ENCODE peak calls at places on chromosomes 4 and X, in five cellular contexts. O is A549, Z is tibial artery, T is H1, P is occipital lobe. I is an unnamed sample.

GRCh38 chr4:187380181-187380581 is 615.4 kb upstream of the ZFP42 start:
- DNase-seq in O (no peak), P (no peak), Z (no peak), T (peak), I (no peak)

GRCh38 chr4:68904786-68905185 is 46.8 kb downstream of the UGT2A3 start:
- DNase-seq in T (no peak), P (no peak), O (no peak), Z (no peak), I (no peak)

GRCh38 chr4:189084671-189085070 is 856.0 kb upstream of the FRG1 start:
- DNase-seq in T (no peak), P (no peak), O (no peak), Z (no peak), I (no peak)

GRCh38 chrX:2502668-2503519 is 2.1 kb upstream of the DHRSX start:
- DNase-seq in O (peak), T (no peak), P (no peak), Z (no peak), I (no peak)

GRCh38 chr4:162117051-162117450 is 46.7 kb downstream of the FSTL5 start:
- DNase-seq in P (no peak), O (no peak), T (no peak), Z (no peak), I (no peak)

GRCh38 chr4:10273030-10273429 is 156.4 kb upstream of the WDR1 start:
- DNase-seq in P (no peak), Z (no peak), T (no peak), O (no peak), I (no peak)

GRCh38 chr4:152045781-152046571 is 285.2 kb upstream of the GATB start:
- DNase-seq in Z (no peak), O (peak), T (peak), P (no peak), I (peak)

GRCh38 chr4:140829825-140830224 is 73.6 kb upstream of the TBC1D9 start:
- DNase-seq in T (no peak), O (no peak), Z (no peak), P (no peak), I (no peak)

GRCh38 chr4:106355193-106355592 is 13.4 kb downstream of the GIMD1 start:
- DNase-seq in P (no peak), T (no peak), O (no peak), Z (peak), I (peak)

GRCh38 chr4:130632731-130633604 is 1537.0 kb downstream of the C4orf33 start:
- DNase-seq in O (no peak), P (no peak), Z (no peak), T (no peak), I (no peak)

GRCh38 chr4:40475609-40476008 is 140.5 kb downstream of the CHRNA9 start:
- DNase-seq in O (peak), P (no peak), Z (no peak), T (no peak), I (no peak)

GRCh38 chrX:106874075-106874474 is 29.1 kb downstream of the RIPPLY1 start:
- DNase-seq in T (no peak), P (no peak), Z (no peak), O (peak), I (no peak)

GRCh38 chrX:110671068-110671803 is 124.4 kb downstream of the CHRDL1 start:
- DNase-seq in T (no peak), O (no peak), Z (no peak), P (no peak), I (no peak)

GRCh38 chr4:168540086-168540864 is 43.4 kb downstream of the PALLD start:
- DNase-seq in P (no peak), O (no peak), Z (no peak), T (no peak), I (no peak)

GRCh38 chr4:38867478-38868054 is at the start of gene FAM114A1:
- DNase-seq in T (no peak), O (peak), Z (peak), P (peak), I (peak)

GRCh38 chrX:41293269-41293668 is 40.7 kb upstream of the DDX3X start:
- DNase-seq in P (no peak), T (no peak), O (no peak), Z (no peak), I (no peak)

GRCh38 chr4:137387924-137388323 is 144.4 kb downstream of the PCDH18 start:
- DNase-seq in O (no peak), P (no peak), Z (no peak), T (no peak), I (no peak)

GRCh38 chr4:142558851-142559250 is 287.2 kb downstream of the INPP4B start:
- DNase-seq in O (no peak), T (no peak), Z (no peak), P (no peak), I (no peak)

GRCh38 chr4:177583000-177583399 is 140.8 kb upstream of the AGA start:
- DNase-seq in T (no peak), P (no peak), O (no peak), Z (no peak), I (no peak)

GRCh38 chr4:123600426-123600825 is 203.8 kb downstream of the SPRY1 start:
- DNase-seq in T (no peak), O (no peak), P (no peak), Z (no peak), I (no peak)

GRCh38 chr4:154982187-154983047 is 201.3 kb downstream of the RBM46 start:
- DNase-seq in T (peak), Z (peak), P (peak), O (peak), I (peak)

GRCh38 chrX:123965712-123966111 is 4.2 kb downstream of the STAG2 start:
- DNase-seq in T (no peak), Z (no peak), P (no peak), O (no peak), I (no peak)

GRCh38 chrX:23742174-23742692 is 843 bp downstream of the ACOT9 start:
- DNase-seq in Z (peak), O (peak), P (no peak), T (peak), I (peak)

GRCh38 chr4:61663310-61663709 is 463.2 kb downstream of the ADGRL3 start:
- DNase-seq in O (no peak), P (no peak), Z (no peak), T (no peak), I (no peak)

GRCh38 chr4:23768541-23768940 is 121.3 kb downstream of the PPARGC1A start:
- DNase-seq in Z (no peak), O (no peak), T (no peak), P (no peak), I (no peak)

GRCh38 chr4:110678517-110678916 is 55.6 kb upstream of the PITX2 start:
- DNase-seq in O (no peak), Z (no peak), P (no peak), T (no peak), I (no peak)

GRCh38 chr4:44629280-44629866 is 22.1 kb downstream of the YIPF7 start:
- DNase-seq in O (peak), P (peak), T (peak), Z (no peak), I (no peak)

GRCh38 chr4:14871676-14872430 is 130.4 kb upstream of the CPEB2 start:
- DNase-seq in Z (no peak), O (no peak), P (no peak), T (no peak), I (no peak)

GRCh38 chr4:158209825-158210807 is at the start of gene TMEM144:
- DNase-seq in P (peak), T (peak), O (peak), Z (peak), I (peak)

GRCh38 chr4:141130947-141131545 is 2.2 kb downstream of the RNF150 start:
- DNase-seq in O (no peak), T (no peak), Z (no peak), P (no peak), I (no peak)

GRCh38 chr4:141056473-141056872 is 76.8 kb downstream of the RNF150 start:
- DNase-seq in T (no peak), Z (no peak), P (no peak), O (no peak), I (no peak)

GRCh38 chrX:144798972-144799371 is 448.3 kb upstream of the SPANXN1 start:
- DNase-seq in Z (no peak), P (no peak), T (no peak), O (no peak), I (no peak)